ENCODE peak calls at places on chromosome X, in eight cellular contexts. J is LoVo; O is NCI-H1436; N is M059J; V is renal cortical epithelial cell; P is smooth muscle cell of the brain vasculature; T is thoracic aorta; K is activated CD4-positive, alpha-beta T cell treated with anti-CD3 and anti-CD28 coated beads, Interleukin-2, amount 50 U/mL, for 1 hour. D is an unnamed sample.

GRCh38 chrX:24259544-24260240 is 54.2 kb downstream of the SUPT20HL2 start:
- DNase-seq in P (peak; percentile 35), K (no peak), O (peak; percentile 23), N (peak; percentile 66), J (peak; percentile 2), V (peak; percentile 73), T (no peak), D (no peak)

GRCh38 chrX:2679534-2680485 is 11.3 kb upstream of the CD99 start:
- DNase-seq in K (no peak), J (no peak), V (peak; percentile 74), P (peak; percentile 57), N (peak; percentile 62), O (no peak), T (no peak), D (no peak)

GRCh38 chrX:12237131-12237530 is 98.9 kb downstream of the FRMPD4 start:
- DNase-seq in V (no peak), O (no peak), P (no peak), J (no peak), K (no peak), T (no peak), N (no peak), D (no peak)

GRCh38 chrX:130716822-130717405 is 186.1 kb downstream of the ENOX2 start:
- DNase-seq in O (no peak), K (no peak), N (peak; percentile 43), J (no peak), V (no peak), T (no peak), P (no peak), D (no peak)

GRCh38 chrX:42837092-42837726 is 59.2 kb upstream of the PPP1R2C start:
- DNase-seq in K (no peak), N (no peak), T (no peak), O (no peak), J (no peak), V (no peak), P (no peak), D (no peak)

GRCh38 chrX:134026732-134027311 is 41.4 kb upstream of the GPC3 start:
- DNase-seq in O (no peak), J (no peak), V (peak; percentile 62), K (peak; percentile 0), N (peak; percentile 45), T (no peak), P (no peak), D (peak; percentile 12)

GRCh38 chrX:63561425-63561824 is 210.3 kb upstream of the SPIN4 start:
- DNase-seq in T (no peak), P (no peak), N (peak; percentile 25), J (no peak), K (no peak), O (no peak), V (peak; percentile 1), D (peak; percentile 6)

GRCh38 chrX:37995428-37995827 is 10.9 kb upstream of the SYTL5 start:
- DNase-seq in J (no peak), K (no peak), N (no peak), P (no peak), O (no peak), V (no peak), T (no peak), D (no peak)

GRCh38 chrX:153635788-153636668 is 11.0 kb upstream of the DUSP9 start:
- DNase-seq in K (no peak), P (no peak), T (no peak), V (peak; percentile 55), J (no peak), N (peak; percentile 50), O (no peak), D (no peak)

GRCh38 chrX:41333744-41333993 is 293 bp upstream of the DDX3X start:
- DNase-seq in O (peak; percentile 78), N (peak; percentile 89), T (peak; percentile 5), K (peak; percentile 63), V (peak; percentile 68), P (peak; percentile 88), J (peak; percentile 71), D (peak; percentile 50)

GRCh38 chrX:7146703-7147430 is 645 bp upstream of the STS start:
- DNase-seq in O (no peak), J (no peak), K (no peak), T (no peak), P (no peak), V (peak; percentile 21), N (no peak), D (no peak)

GRCh38 chrX:6758234-6758633 is 223.3 kb upstream of the VCX3A start:
- DNase-seq in J (no peak), N (no peak), O (no peak), P (no peak), V (no peak), K (no peak), T (no peak), D (no peak)

GRCh38 chrX:50704987-50705386 is 109.0 kb downstream of the SHROOM4 start:
- DNase-seq in J (no peak), N (peak; percentile 39), V (peak; percentile 42), P (no peak), O (no peak), K (no peak), T (no peak), D (no peak)

GRCh38 chrX:125786306-125786705 is 379.8 kb downstream of the DCAF12L2 start:
- DNase-seq in V (peak; percentile 35), T (no peak), J (no peak), K (no peak), O (no peak), N (no peak), P (no peak), D (no peak)

GRCh38 chrX:133254666-133255065 is 36.5 kb upstream of the TFDP3 start:
- DNase-seq in K (no peak), N (peak; percentile 91), J (no peak), O (no peak), T (no peak), V (peak; percentile 79), P (no peak), D (no peak)

GRCh38 chrX:48918644-48919340 is at the start of gene PIM2:
- DNase-seq in P (no peak), T (peak; percentile 71), N (peak; percentile 93), O (peak; percentile 88), V (peak; percentile 91), K (peak; percentile 90), J (peak; percentile 88), D (peak; percentile 47)

GRCh38 chrX:46257451-46257879 is 287.8 kb downstream of the ZNF674 start:
- DNase-seq in V (peak; percentile 79), T (no peak), K (no peak), J (peak; percentile 25), P (no peak), O (no peak), N (peak; percentile 65), D (no peak)